ENCODE peak calls at places on chromosomes 1 and 21, in six cellular contexts. One of them, this sample, is unnamed.

GRCh38 chr1:9100471-9101043 is 28.3 kb downstream of the GPR157 start:
- DNase-seq in K562: no peak
- DNase-seq in HepG2: peak
- DNase-seq in GM12878: no peak
- DNase-seq in SK-N-SH: no peak
- DNase-seq in HCT116: no peak
- DNase-seq in this sample: no peak

GRCh38 chr1:19665456-19666138 is 922 bp downstream of the HTR6 start:
- DNase-seq in K562: no peak
- DNase-seq in HepG2: no peak
- DNase-seq in GM12878: no peak
- DNase-seq in SK-N-SH: peak
- DNase-seq in HCT116: no peak
- DNase-seq in this sample: no peak

GRCh38 chr1:186511761-186512637 is 51.1 kb upstream of the PDC start:
- DNase-seq in K562: no peak
- DNase-seq in HepG2: no peak
- DNase-seq in GM12878: no peak
- DNase-seq in SK-N-SH: no peak
- DNase-seq in HCT116: no peak
- DNase-seq in this sample: no peak

GRCh38 chr1:160451859-160452232 is 51.5 kb downstream of the VANGL2 start:
- DNase-seq in K562: no peak
- DNase-seq in HepG2: no peak
- DNase-seq in GM12878: no peak
- DNase-seq in SK-N-SH: no peak
- DNase-seq in HCT116: no peak
- DNase-seq in this sample: no peak

GRCh38 chr1:143720087-143721023 is 251.4 kb downstream of the FAM72C start:
- DNase-seq in K562: peak
- DNase-seq in HepG2: no peak
- DNase-seq in GM12878: no peak
- DNase-seq in SK-N-SH: no peak
- DNase-seq in HCT116: no peak
- DNase-seq in this sample: peak

GRCh38 chr1:212074313-212074712 is 38.8 kb downstream of the DTL start:
- DNase-seq in K562: no peak
- DNase-seq in HepG2: no peak
- DNase-seq in GM12878: no peak
- DNase-seq in SK-N-SH: no peak
- DNase-seq in HCT116: no peak
- DNase-seq in this sample: no peak

GRCh38 chr1:226344441-226345120 is 35.6 kb upstream of the LIN9 start:
- DNase-seq in K562: no peak
- DNase-seq in HepG2: no peak
- DNase-seq in GM12878: no peak
- DNase-seq in SK-N-SH: no peak
- DNase-seq in HCT116: no peak
- DNase-seq in this sample: no peak

GRCh38 chr1:164559342-164560070 is 522 bp downstream of the PBX1 start:
- DNase-seq in K562: no peak
- DNase-seq in HepG2: peak
- DNase-seq in GM12878: no peak
- DNase-seq in SK-N-SH: peak
- DNase-seq in HCT116: no peak
- DNase-seq in this sample: peak

GRCh38 chr1:156616463-156616862 is 2.8 kb upstream of the HAPLN2 start:
- DNase-seq in K562: peak
- DNase-seq in HepG2: peak
- DNase-seq in GM12878: no peak
- DNase-seq in SK-N-SH: peak
- DNase-seq in HCT116: no peak
- DNase-seq in this sample: peak

GRCh38 chr1:84073266-84073665 is 70.8 kb upstream of the PRKACB start:
- DNase-seq in K562: no peak
- DNase-seq in HepG2: no peak
- DNase-seq in GM12878: no peak
- DNase-seq in SK-N-SH: no peak
- DNase-seq in HCT116: no peak
- DNase-seq in this sample: peak

GRCh38 chr1:37732111-37732780 is 32.7 kb downstream of the EPHA10 start:
- DNase-seq in K562: no peak
- DNase-seq in HepG2: peak
- DNase-seq in GM12878: no peak
- DNase-seq in SK-N-SH: no peak
- DNase-seq in HCT116: no peak
- DNase-seq in this sample: no peak

GRCh38 chr1:153932593-153933131 is 9.9 kb upstream of the GATAD2B start:
- DNase-seq in K562: no peak
- DNase-seq in HepG2: no peak
- DNase-seq in GM12878: no peak
- DNase-seq in SK-N-SH: peak
- DNase-seq in HCT116: no peak
- DNase-seq in this sample: no peak

GRCh38 chr1:205593967-205594366 is 37.8 kb downstream of the ELK4 start:
- DNase-seq in K562: no peak
- DNase-seq in HepG2: no peak
- DNase-seq in GM12878: no peak
- DNase-seq in SK-N-SH: no peak
- DNase-seq in HCT116: no peak
- DNase-seq in this sample: no peak

GRCh38 chr1:156433602-156434001 is 64.6 kb downstream of the RHBG start:
- DNase-seq in K562: no peak
- DNase-seq in HepG2: no peak
- DNase-seq in GM12878: no peak
- DNase-seq in SK-N-SH: no peak
- DNase-seq in HCT116: no peak
- DNase-seq in this sample: no peak

GRCh38 chr21:35578350-35578782 is 482.0 kb downstream of the SETD4 start:
- DNase-seq in K562: no peak
- DNase-seq in HepG2: no peak
- DNase-seq in GM12878: no peak
- DNase-seq in SK-N-SH: no peak
- DNase-seq in HCT116: no peak
- DNase-seq in this sample: no peak

GRCh38 chr21:38973552-38973951 is 167.8 kb downstream of the ETS2 start:
- DNase-seq in K562: no peak
- DNase-seq in HepG2: no peak
- DNase-seq in GM12878: no peak
- DNase-seq in SK-N-SH: no peak
- DNase-seq in HCT116: no peak
- DNase-seq in this sample: no peak

GRCh38 chr1:204262506-204263239 is 48.9 kb upstream of the GOLT1A start:
- DNase-seq in K562: no peak
- DNase-seq in HepG2: no peak
- DNase-seq in GM12878: no peak
- DNase-seq in SK-N-SH: no peak
- DNase-seq in HCT116: no peak
- DNase-seq in this sample: no peak

GRCh38 chr1:68210829-68211228 is 21.5 kb downstream of the WLS start:
- DNase-seq in K562: no peak
- DNase-seq in HepG2: no peak
- DNase-seq in GM12878: no peak
- DNase-seq in SK-N-SH: no peak
- DNase-seq in HCT116: no peak
- DNase-seq in this sample: no peak

GRCh38 chr1:118659646-118660045 is 328.5 kb downstream of the TBX15 start:
- DNase-seq in K562: no peak
- DNase-seq in HepG2: no peak
- DNase-seq in GM12878: no peak
- DNase-seq in SK-N-SH: no peak
- DNase-seq in HCT116: no peak
- DNase-seq in this sample: no peak

GRCh38 chr1:154325583-154326545 is 539 bp downstream of the ATP8B2 start:
- DNase-seq in K562: peak
- DNase-seq in HepG2: peak
- DNase-seq in GM12878: no peak
- DNase-seq in SK-N-SH: peak
- DNase-seq in HCT116: peak
- DNase-seq in this sample: peak

GRCh38 chr1:98839840-98840239 is 164.8 kb downstream of the PLPPR5 start:
- DNase-seq in K562: no peak
- DNase-seq in HepG2: no peak
- DNase-seq in GM12878: no peak
- DNase-seq in SK-N-SH: no peak
- DNase-seq in HCT116: no peak
- DNase-seq in this sample: no peak

GRCh38 chr21:14533555-14534400 is 12.3 kb downstream of the SAMSN1 start:
- DNase-seq in K562: peak
- DNase-seq in HepG2: no peak
- DNase-seq in GM12878: peak
- DNase-seq in SK-N-SH: no peak
- DNase-seq in HCT116: peak
- DNase-seq in this sample: no peak

GRCh38 chr21:28540514-28540913 is 452.2 kb downstream of the LTN1 start:
- DNase-seq in K562: no peak
- DNase-seq in HepG2: no peak
- DNase-seq in GM12878: no peak
- DNase-seq in SK-N-SH: no peak
- DNase-seq in HCT116: no peak
- DNase-seq in this sample: no peak

GRCh38 chr1:207793327-207793726 is 41.5 kb downstream of the CD46 start:
- DNase-seq in K562: no peak
- DNase-seq in HepG2: no peak
- DNase-seq in GM12878: no peak
- DNase-seq in SK-N-SH: no peak
- DNase-seq in HCT116: no peak
- DNase-seq in this sample: no peak

GRCh38 chr1:155893389-155894142 is 17.6 kb downstream of the RIT1 start:
- DNase-seq in K562: no peak
- DNase-seq in HepG2: peak
- DNase-seq in GM12878: no peak
- DNase-seq in SK-N-SH: no peak
- DNase-seq in HCT116: peak
- DNase-seq in this sample: no peak

GRCh38 chr1:63691672-63692425 is 82.0 kb upstream of the ROR1 start:
- DNase-seq in K562: peak
- DNase-seq in HepG2: peak
- DNase-seq in GM12878: no peak
- DNase-seq in SK-N-SH: peak
- DNase-seq in HCT116: peak
- DNase-seq in this sample: peak

GRCh38 chr1:172932981-172933380 is 117.8 kb downstream of the TNFSF18 start:
- DNase-seq in K562: no peak
- DNase-seq in HepG2: peak
- DNase-seq in GM12878: no peak
- DNase-seq in SK-N-SH: no peak
- DNase-seq in HCT116: no peak
- DNase-seq in this sample: no peak

DNA sequence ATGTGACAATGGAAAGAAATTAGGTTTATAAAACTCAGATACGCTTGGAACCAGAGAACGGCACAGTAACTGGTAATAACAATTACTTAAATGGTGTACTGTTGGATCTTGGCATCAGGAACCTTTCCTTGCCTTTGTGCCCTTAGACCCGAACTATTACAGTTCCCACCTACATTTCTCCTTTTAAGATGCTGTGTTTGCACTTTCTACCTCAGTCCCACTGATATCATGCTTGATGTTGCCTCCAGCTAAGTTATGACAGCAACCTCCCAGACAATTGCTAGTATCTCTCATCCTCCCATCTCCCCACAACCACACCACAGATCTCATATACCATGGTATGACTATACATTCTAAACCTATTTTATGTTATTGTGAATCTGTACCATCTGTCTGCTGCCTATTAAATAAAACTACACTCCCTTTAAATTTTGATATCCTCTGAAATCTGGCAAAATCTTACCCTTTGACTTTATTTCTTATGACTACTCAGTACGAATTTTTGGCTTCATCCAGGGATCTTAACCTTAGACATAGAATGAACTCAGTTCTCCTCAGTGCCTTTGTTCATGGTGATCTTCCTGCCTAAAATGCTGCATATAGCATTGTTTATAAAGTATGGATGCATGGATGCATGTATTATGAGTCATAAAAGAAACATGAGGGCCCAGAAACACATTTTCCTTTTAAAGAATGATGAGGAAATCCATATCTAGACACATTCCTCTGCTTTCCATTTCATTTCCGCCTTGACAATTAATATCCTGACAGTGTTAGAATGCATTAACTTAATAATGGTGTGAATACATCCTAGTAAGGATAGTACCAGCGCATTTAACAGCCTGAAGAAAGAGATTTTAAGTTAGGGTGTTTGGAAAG is 64.1 kb downstream of the LRRC8D start:
- DNase-seq in K562: no peak
- DNase-seq in HepG2: no peak
- DNase-seq in GM12878: no peak
- DNase-seq in SK-N-SH: no peak
- DNase-seq in HCT116: no peak
- DNase-seq in this sample: no peak
- TF ChIP-seq JUND in K562: no peak
- TF ChIP-seq JUND in HepG2: no peak
- TF ChIP-seq JUND in GM12878: no peak
- TF ChIP-seq JUND in SK-N-SH: peak
- TF ChIP-seq JUND in HCT116: no peak
- TF ChIP-seq JUND in this sample: no peak

GRCh38 chr21:43944757-43945156 is 67.4 kb upstream of the TRAPPC10 start:
- DNase-seq in K562: no peak
- DNase-seq in HepG2: no peak
- DNase-seq in GM12878: no peak
- DNase-seq in SK-N-SH: no peak
- DNase-seq in HCT116: no peak
- DNase-seq in this sample: no peak

GRCh38 chr21:43943512-43944110 is 68.5 kb upstream of the TRAPPC10 start:
- DNase-seq in K562: no peak
- DNase-seq in HepG2: no peak
- DNase-seq in GM12878: no peak
- DNase-seq in SK-N-SH: no peak
- DNase-seq in HCT116: no peak
- DNase-seq in this sample: no peak

GRCh38 chr21:43942621-43943020 is 69.5 kb upstream of the TRAPPC10 start:
- DNase-seq in K562: no peak
- DNase-seq in HepG2: no peak
- DNase-seq in GM12878: no peak
- DNase-seq in SK-N-SH: no peak
- DNase-seq in HCT116: no peak
- DNase-seq in this sample: no peak

GRCh38 chr21:43942201-43942600 is 69.9 kb upstream of the TRAPPC10 start:
- DNase-seq in K562: no peak
- DNase-seq in HepG2: no peak
- DNase-seq in GM12878: no peak
- DNase-seq in SK-N-SH: no peak
- DNase-seq in HCT116: no peak
- DNase-seq in this sample: no peak

GRCh38 chr21:43944181-43944633 is 67.9 kb upstream of the TRAPPC10 start:
- DNase-seq in K562: no peak
- DNase-seq in HepG2: no peak
- DNase-seq in GM12878: no peak
- DNase-seq in SK-N-SH: no peak
- DNase-seq in HCT116: no peak
- DNase-seq in this sample: no peak
- TF ChIP-seq JUND in K562: no peak
- TF ChIP-seq JUND in HepG2: no peak
- TF ChIP-seq JUND in GM12878: no peak
- TF ChIP-seq JUND in SK-N-SH: no peak
- TF ChIP-seq JUND in HCT116: no peak
- TF ChIP-seq JUND in this sample: no peak

GRCh38 chr1:44016081-44016874 is 15.0 kb downstream of the SLC6A9 start:
- DNase-seq in K562: no peak
- DNase-seq in HepG2: no peak
- DNase-seq in GM12878: no peak
- DNase-seq in SK-N-SH: no peak
- DNase-seq in HCT116: no peak
- DNase-seq in this sample: no peak
- TF ChIP-seq JUND in K562: no peak
- TF ChIP-seq JUND in HepG2: no peak
- TF ChIP-seq JUND in GM12878: no peak
- TF ChIP-seq JUND in SK-N-SH: no peak
- TF ChIP-seq JUND in HCT116: no peak
- TF ChIP-seq JUND in this sample: no peak

GRCh38 chr21:21668198-21668597 is 670.0 kb downstream of the NCAM2 start:
- DNase-seq in K562: no peak
- DNase-seq in HepG2: no peak
- DNase-seq in GM12878: no peak
- DNase-seq in SK-N-SH: no peak
- DNase-seq in HCT116: no peak
- DNase-seq in this sample: no peak
- TF ChIP-seq JUND in K562: no peak
- TF ChIP-seq JUND in HepG2: no peak
- TF ChIP-seq JUND in GM12878: no peak
- TF ChIP-seq JUND in SK-N-SH: no peak
- TF ChIP-seq JUND in HCT116: no peak
- TF ChIP-seq JUND in this sample: no peak

This sample was measured in T47D.